ENCODE peak calls at places on chromosome 3, in six cellular contexts. G is dorsolateral prefrontal cortex; E is bronchial epithelial cell; O is cardiac muscle cell; A is right cardiac atrium; Q is CD4-positive, alpha-beta memory T cell. N is an unnamed sample.
A peak's percentile ranks its signal among the peaks of the same experiment; 100 is the strongest.

GRCh38 chr3:61057491-61057890 is 193.8 kb downstream of the FHIT start:
- DNase-seq in G (no peak), E (no peak), A (no peak), Q (no peak), O (no peak), N (no peak)

GRCh38 chr3:10997196-10997595 is 4.6 kb downstream of the SLC6A1 start:
- DNase-seq in G (no peak), O (no peak), E (no peak), A (no peak), Q (no peak), N (no peak)

GRCh38 chr3:151726016-151726415 is 7.7 kb upstream of the AADACL2 start:
- DNase-seq in G (no peak), Q (no peak), A (no peak), E (no peak), O (peak; percentile 79), N (no peak)

GRCh38 chr3:183120538-183121215 is 21.4 kb upstream of the MCCC1 start:
- DNase-seq in A (no peak), G (no peak), O (no peak), Q (no peak), E (no peak), N (no peak)

GRCh38 chr3:15273214-15273613 is 59.2 kb downstream of the SH3BP5 start:
- DNase-seq in E (no peak), O (no peak), Q (no peak), A (no peak), G (no peak), N (no peak)

GRCh38 chr3:39850707-39851014 is 41.3 kb downstream of the MYRIP start:
- DNase-seq in Q (no peak), E (no peak), G (no peak), A (no peak), O (no peak), N (no peak)

GRCh38 chr3:192795021-192795420 is 67.7 kb upstream of the FGF12 start:
- DNase-seq in A (no peak), Q (no peak), G (no peak), E (no peak), O (peak; percentile 64), N (no peak)

GRCh38 chr3:99418209-99418635 is 220.2 kb upstream of the COL8A1 start:
- DNase-seq in O (no peak), E (peak; percentile 4), Q (no peak), G (no peak), A (no peak), N (no peak)

GRCh38 chr3:13144163-13145023 is 71.2 kb upstream of the IQSEC1 start:
- DNase-seq in O (no peak), Q (no peak), G (peak; percentile 63), A (no peak), E (no peak), N (no peak)

GRCh38 chr3:119700269-119700919 is 2.4 kb upstream of the CFAP91 start:
- DNase-seq in Q (peak; percentile 53), E (peak; percentile 65), A (no peak), G (no peak), O (peak; percentile 11), N (no peak)

GRCh38 chr3:128083980-128084674 is 31.9 kb downstream of the SEC61A1 start:
- DNase-seq in A (no peak), E (no peak), O (peak; percentile 36), G (no peak), Q (no peak), N (no peak)

GRCh38 chr3:106740116-106740515 is 637.1 kb upstream of the CCDC54 start:
- DNase-seq in Q (no peak), G (no peak), A (no peak), O (peak; percentile 66), E (no peak), N (no peak)

GRCh38 chr3:184144505-184144904 is 9.3 kb downstream of the EIF2B5 start:
- DNase-seq in A (no peak), O (no peak), Q (no peak), G (no peak), E (no peak), N (no peak)

GRCh38 chr3:5317572-5317971 is 130.1 kb downstream of the EDEM1 start:
- DNase-seq in G (no peak), E (no peak), Q (no peak), O (no peak), A (no peak), N (no peak)

GRCh38 chr3:64093825-64094712 is 70.8 kb upstream of the PSMD6 start:
- DNase-seq in A (no peak), O (no peak), E (peak; percentile 36), G (no peak), Q (no peak), N (no peak)

GRCh38 chr3:9862391-9863235 is 17.4 kb downstream of the CIDEC start:
- DNase-seq in A (peak; percentile 89), O (peak; percentile 78), Q (peak; percentile 15), E (no peak), G (no peak), N (no peak)

GRCh38 chr3:54857343-54857742 is 70.5 kb downstream of the LRTM1 start:
- DNase-seq in O (no peak), Q (no peak), A (no peak), G (no peak), E (peak; percentile 72), N (no peak)

GRCh38 chr3:189949580-189949979 is 171.1 kb downstream of the P3H2 start:
- DNase-seq in A (no peak), G (no peak), E (no peak), O (no peak), Q (no peak), N (no peak)

GRCh38 chr3:116166121-116166520 is 279.2 kb downstream of the LSAMP start:
- DNase-seq in Q (no peak), A (no peak), G (no peak), E (no peak), O (no peak), N (no peak)

GRCh38 chr3:136802481-136802996 is 16.4 kb upstream of the SLC35G2 start:
- DNase-seq in G (no peak), O (peak; percentile 34), E (peak; percentile 52), A (no peak), Q (no peak), N (no peak)

GRCh38 chr3:71881041-71881440 is 96.1 kb upstream of the PROK2 start:
- DNase-seq in O (no peak), A (no peak), Q (no peak), G (no peak), E (no peak), N (no peak)

GRCh38 chr3:194886836-194887235 is 201.2 kb downstream of the FAM43A start:
- DNase-seq in Q (no peak), A (no peak), O (no peak), E (no peak), G (no peak), N (no peak)

GRCh38 chr3:70264122-70264780 is 48.2 kb downstream of the MDFIC2 start:
- DNase-seq in A (no peak), Q (no peak), O (peak; percentile 2), G (no peak), E (peak; percentile 79), N (no peak)

GRCh38 chr3:159824341-159824740 is 164.3 kb upstream of the IL12A start:
- DNase-seq in O (peak; percentile 81), A (no peak), G (no peak), Q (no peak), E (peak; percentile 89), N (no peak)

GRCh38 chr3:71064976-71065763 is 518.4 kb downstream of the FOXP1 start:
- DNase-seq in G (peak; percentile 46), O (peak; percentile 51), A (peak; percentile 87), Q (peak; percentile 75), E (no peak), N (peak; percentile 54)

GRCh38 chr3:146968204-146968651 is 363.1 kb upstream of the PLSCR5 start:
- DNase-seq in A (no peak), O (peak; percentile 78), E (peak; percentile 2), G (no peak), Q (no peak), N (peak; percentile 35)

GRCh38 chr3:123447416-123447748 is 1.5 kb downstream of the ADCY5 start:
- DNase-seq in A (peak; percentile 59), O (no peak), G (no peak), E (no peak), Q (no peak), N (no peak)
- H3K4me3 ChIP-seq in A (peak overlapping the region; percentile 92), O (peak overlapping the region; percentile 37), G (peak overlapping the region; percentile 76), E (no peak overlapping the region), Q (no peak overlapping the region), N (no peak overlapping the region)

DNA sequence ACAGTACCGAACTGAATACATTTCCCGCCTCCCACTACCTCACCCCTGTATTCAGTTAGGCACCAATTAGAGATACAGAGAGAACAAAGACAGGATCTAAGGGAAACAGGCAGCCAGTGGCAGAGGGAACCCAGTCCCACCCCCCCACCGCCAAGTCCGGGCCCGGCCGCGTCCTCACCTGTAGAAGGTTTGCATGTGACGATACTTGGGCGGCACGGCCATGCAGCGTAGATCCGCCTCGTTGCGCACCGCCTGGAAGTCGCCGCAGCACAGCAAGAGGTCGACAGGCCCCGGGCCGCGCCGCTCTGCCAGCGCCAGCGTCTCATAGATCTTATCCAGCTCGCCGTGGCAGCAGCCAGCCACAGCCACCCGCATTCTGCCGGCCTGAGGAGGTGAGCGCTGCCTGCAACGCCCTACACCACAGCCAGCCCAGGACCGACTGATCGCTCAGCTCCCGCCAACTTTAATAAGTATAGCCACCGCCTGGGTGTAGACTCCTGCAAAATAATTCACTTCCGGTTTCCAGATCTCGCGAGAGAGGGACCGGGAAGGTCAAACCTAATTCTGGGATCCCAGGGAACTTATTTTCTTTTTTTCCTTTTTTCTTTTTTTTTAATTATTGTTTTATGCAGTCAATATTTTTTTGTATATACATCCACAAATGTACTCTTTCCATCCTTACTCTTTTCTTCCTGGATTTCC is at the start of gene DBR1:
- DNase-seq in Q (peak; percentile 80), O (peak; percentile 86), A (peak; percentile 88), G (peak; percentile 65), E (peak; percentile 77), N (peak; percentile 82)
- H3K4me3 ChIP-seq in Q (peak within 1 kb of the TSS; percentile 91), O (peak within 1 kb of the TSS; percentile 81), A (peak within 1 kb of the TSS; percentile 93), G (peak within 1 kb of the TSS; percentile 91), E (peak within 1 kb of the TSS; percentile 63), N (peak within 1 kb of the TSS; percentile 93)

DNA sequence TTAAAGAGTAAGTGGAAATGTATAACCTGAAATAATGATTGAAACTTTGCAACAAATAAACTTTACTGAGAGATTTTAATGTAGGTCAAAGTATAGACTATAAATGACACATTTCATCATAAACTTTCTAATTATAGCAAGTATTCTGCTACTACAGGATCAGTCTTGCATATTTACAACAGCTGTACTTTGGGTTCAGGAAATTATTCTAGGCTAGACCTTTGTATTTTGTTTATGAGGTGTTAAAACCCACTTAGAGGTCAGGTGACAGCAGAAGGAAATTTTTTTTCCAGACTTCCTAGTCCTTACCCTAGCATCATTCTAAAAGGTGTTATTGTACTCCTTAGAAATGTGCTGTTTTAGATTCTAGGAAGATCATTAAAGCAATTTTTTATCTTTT is 2.3 kb downstream of the RNF7 start:
- DNase-seq in Q (no peak), E (no peak), O (no peak), A (no peak), G (no peak), N (no peak)
- H3K4me3 ChIP-seq in Q (no peak overlapping the region), E (no peak overlapping the region), O (no peak overlapping the region), A (no peak overlapping the region), G (peak overlapping the region; percentile 96), N (peak overlapping the region; percentile 82)

DNA sequence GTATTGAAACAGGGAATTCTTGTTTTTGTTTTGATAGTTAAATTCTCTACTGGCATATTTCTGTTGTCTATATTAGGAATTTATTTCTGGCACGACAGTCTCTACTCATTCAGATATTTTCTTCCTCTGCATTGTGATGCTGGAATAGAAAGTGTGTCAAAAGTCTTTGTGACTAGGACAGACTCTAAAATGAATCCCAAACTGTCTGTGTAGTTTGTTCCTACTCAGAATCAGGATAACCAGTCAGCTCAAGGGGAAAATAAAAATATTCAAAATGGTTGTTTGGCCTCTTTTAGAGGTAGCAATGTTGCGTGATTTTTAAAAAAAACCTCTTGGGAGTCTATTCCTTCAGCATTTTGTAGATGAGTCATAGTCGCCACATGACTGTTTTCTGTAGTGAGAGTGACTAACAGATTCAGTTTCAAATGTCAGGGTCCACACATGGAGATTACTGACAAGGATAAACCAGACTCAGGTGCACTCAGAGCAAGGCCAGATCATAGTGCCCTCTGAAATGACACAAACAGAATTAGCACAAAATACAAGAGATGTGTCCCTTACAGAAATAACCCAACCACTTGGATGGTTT is 13.1 kb downstream of the SLC7A14 start:
- DNase-seq in E (peak; percentile 84), Q (no peak), O (peak; percentile 69), A (no peak), G (no peak), N (no peak)
- H3K4me3 ChIP-seq in E (no peak overlapping the region), Q (no peak overlapping the region), O (no peak overlapping the region), A (no peak overlapping the region), G (no peak overlapping the region), N (no peak overlapping the region)